ENCODE peak calls at places on chromosomes 7 and 10, in five cellular contexts. One of them, this sample, is unnamed.

GRCh38 chr10:129951841-129952240 is 12.2 kb downstream of the EBF3 start:
- DNase-seq in H9: no peak
- DNase-seq in H1: no peak
- DNase-seq in mesenchymal stem cell: no peak
- DNase-seq in trophoblast cell: no peak
- DNase-seq in this sample: no peak

GRCh38 chr7:28298870-28299484 is 113.3 kb upstream of the CREB5 start:
- DNase-seq in H9: peak
- DNase-seq in H1: peak
- DNase-seq in mesenchymal stem cell: peak
- DNase-seq in trophoblast cell: peak
- DNase-seq in this sample: peak

GRCh38 chr10:42594246-42594650 is 44.1 kb downstream of the ZNF33B start:
- DNase-seq in H9: no peak
- DNase-seq in H1: no peak
- DNase-seq in mesenchymal stem cell: peak
- DNase-seq in trophoblast cell: peak
- DNase-seq in this sample: no peak

GRCh38 chr7:129343099-129343700 is 91.0 kb upstream of the STRIP2 start:
- DNase-seq in H9: no peak
- DNase-seq in H1: no peak
- DNase-seq in mesenchymal stem cell: peak
- DNase-seq in trophoblast cell: peak
- DNase-seq in this sample: no peak

GRCh38 chr10:89042547-89042946 is 51.9 kb downstream of the FAS start:
- DNase-seq in H9: no peak
- DNase-seq in H1: no peak
- DNase-seq in mesenchymal stem cell: no peak
- DNase-seq in trophoblast cell: peak
- DNase-seq in this sample: no peak

GRCh38 chr10:74244807-74245206 is 93.8 kb downstream of the ADK start:
- DNase-seq in H9: no peak
- DNase-seq in H1: no peak
- DNase-seq in mesenchymal stem cell: no peak
- DNase-seq in trophoblast cell: no peak
- DNase-seq in this sample: no peak

GRCh38 chr10:76649723-76650127 is 987.9 kb downstream of the KCNMA1 start:
- DNase-seq in H9: no peak
- DNase-seq in H1: no peak
- DNase-seq in mesenchymal stem cell: peak
- DNase-seq in trophoblast cell: no peak
- DNase-seq in this sample: no peak

GRCh38 chr10:34235164-34235832 is 579.8 kb downstream of the PARD3 start:
- DNase-seq in H9: no peak
- DNase-seq in H1: no peak
- DNase-seq in mesenchymal stem cell: peak
- DNase-seq in trophoblast cell: no peak
- DNase-seq in this sample: no peak

GRCh38 chr10:101299211-101299610 is 54.8 kb upstream of the BTRC start:
- DNase-seq in H9: no peak
- DNase-seq in H1: no peak
- DNase-seq in mesenchymal stem cell: no peak
- DNase-seq in trophoblast cell: no peak
- DNase-seq in this sample: no peak

GRCh38 chr10:111522141-111522540 is 445.3 kb downstream of the ADRA2A start:
- DNase-seq in H9: no peak
- DNase-seq in H1: no peak
- DNase-seq in mesenchymal stem cell: no peak
- DNase-seq in trophoblast cell: no peak
- DNase-seq in this sample: no peak

GRCh38 chr10:62665771-62666170 is 138.7 kb upstream of the ADO start:
- DNase-seq in H9: no peak
- DNase-seq in H1: no peak
- DNase-seq in mesenchymal stem cell: no peak
- DNase-seq in trophoblast cell: no peak
- DNase-seq in this sample: no peak

GRCh38 chr7:103715376-103716110 is 269.5 kb upstream of the SLC26A5 start:
- DNase-seq in H9: no peak
- DNase-seq in H1: no peak
- DNase-seq in mesenchymal stem cell: no peak
- DNase-seq in trophoblast cell: no peak
- DNase-seq in this sample: no peak

GRCh38 chr7:28579571-28579970 is 167.3 kb downstream of the CREB5 start:
- DNase-seq in H9: no peak
- DNase-seq in H1: no peak
- DNase-seq in mesenchymal stem cell: peak
- DNase-seq in trophoblast cell: peak
- DNase-seq in this sample: no peak

GRCh38 chr10:87659571-87660483 is at the start of gene PAPSS2:
- DNase-seq in H9: peak
- DNase-seq in H1: peak
- DNase-seq in mesenchymal stem cell: peak
- DNase-seq in trophoblast cell: peak
- DNase-seq in this sample: peak

GRCh38 chr7:137276194-137276593 is 67.3 kb downstream of the PTN start:
- DNase-seq in H9: no peak
- DNase-seq in H1: no peak
- DNase-seq in mesenchymal stem cell: no peak
- DNase-seq in trophoblast cell: no peak
- DNase-seq in this sample: no peak

GRCh38 chr7:151851160-151851751 is 25.7 kb downstream of the PRKAG2 start:
- DNase-seq in H9: no peak
- DNase-seq in H1: no peak
- DNase-seq in mesenchymal stem cell: no peak
- DNase-seq in trophoblast cell: peak
- DNase-seq in this sample: no peak

GRCh38 chr10:87734987-87735827 is 75.5 kb downstream of the PAPSS2 start:
- DNase-seq in H9: peak
- DNase-seq in H1: peak
- DNase-seq in mesenchymal stem cell: peak
- DNase-seq in trophoblast cell: peak
- DNase-seq in this sample: peak

GRCh38 chr7:73903321-73904218 is 42.6 kb downstream of the TMEM270 start:
- DNase-seq in H9: peak
- DNase-seq in H1: no peak
- DNase-seq in mesenchymal stem cell: no peak
- DNase-seq in trophoblast cell: no peak
- DNase-seq in this sample: no peak

GRCh38 chr10:128739937-128740336 is 613.7 kb upstream of the MKI67 start:
- DNase-seq in H9: peak
- DNase-seq in H1: peak
- DNase-seq in mesenchymal stem cell: no peak
- DNase-seq in trophoblast cell: no peak
- DNase-seq in this sample: no peak

GRCh38 chr7:79292834-79293233 is 160.6 kb downstream of the MAGI2 start:
- DNase-seq in H9: no peak
- DNase-seq in H1: no peak
- DNase-seq in mesenchymal stem cell: no peak
- DNase-seq in trophoblast cell: no peak
- DNase-seq in this sample: no peak

GRCh38 chr7:130912086-130912909 is 178.3 kb upstream of the KLF14 start:
- DNase-seq in H9: no peak
- DNase-seq in H1: no peak
- DNase-seq in mesenchymal stem cell: peak
- DNase-seq in trophoblast cell: no peak
- DNase-seq in this sample: no peak

GRCh38 chr10:6694447-6695155 is 114.5 kb upstream of the PRKCQ start:
- DNase-seq in H9: no peak
- DNase-seq in H1: no peak
- DNase-seq in mesenchymal stem cell: peak
- DNase-seq in trophoblast cell: no peak
- DNase-seq in this sample: no peak

GRCh38 chr7:13077466-13077865 is 390.0 kb downstream of the ARL4A start:
- DNase-seq in H9: no peak
- DNase-seq in H1: no peak
- DNase-seq in mesenchymal stem cell: peak
- DNase-seq in trophoblast cell: peak
- DNase-seq in this sample: no peak

GRCh38 chr7:2100278-2101205 is 132.2 kb downstream of the MAD1L1 start:
- DNase-seq in H9: no peak
- DNase-seq in H1: no peak
- DNase-seq in mesenchymal stem cell: no peak
- DNase-seq in trophoblast cell: no peak
- DNase-seq in this sample: no peak

GRCh38 chr10:108852211-108852610 is 1071.1 kb downstream of the XPNPEP1 start:
- DNase-seq in H9: no peak
- DNase-seq in H1: no peak
- DNase-seq in mesenchymal stem cell: no peak
- DNase-seq in trophoblast cell: peak
- DNase-seq in this sample: no peak

GRCh38 chr7:52500796-52501195 is 534.6 kb upstream of the POM121L12 start:
- DNase-seq in H9: no peak
- DNase-seq in H1: no peak
- DNase-seq in mesenchymal stem cell: peak
- DNase-seq in trophoblast cell: no peak
- DNase-seq in this sample: no peak

GRCh38 chr10:23200586-23200985 is 8.5 kb downstream of the PTF1A start:
- DNase-seq in H9: no peak
- DNase-seq in H1: no peak
- DNase-seq in mesenchymal stem cell: no peak
- DNase-seq in trophoblast cell: no peak
- DNase-seq in this sample: no peak

GRCh38 chr7:1741751-1742554 is 71.9 kb downstream of the ELFN1 start:
- DNase-seq in H9: no peak
- DNase-seq in H1: no peak
- DNase-seq in mesenchymal stem cell: no peak
- DNase-seq in trophoblast cell: no peak
- DNase-seq in this sample: no peak

GRCh38 chr7:154914580-154915380 is 88.1 kb downstream of the PAXIP1 start:
- DNase-seq in H9: peak
- DNase-seq in H1: peak
- DNase-seq in mesenchymal stem cell: no peak
- DNase-seq in trophoblast cell: no peak
- DNase-seq in this sample: no peak

GRCh38 chr7:72539702-72540101 is 127.6 kb upstream of the CALN1 start:
- DNase-seq in H9: no peak
- DNase-seq in H1: no peak
- DNase-seq in mesenchymal stem cell: no peak
- DNase-seq in trophoblast cell: no peak
- DNase-seq in this sample: no peak
- H2BK12ac ChIP-seq in H9: no peak
- H2BK12ac ChIP-seq in H1: no peak
- H2BK12ac ChIP-seq in mesenchymal stem cell: no peak
- H2BK12ac ChIP-seq in trophoblast cell: no peak
- H2BK12ac ChIP-seq in this sample: no peak

GRCh38 chr10:119657725-119658124 is 6.5 kb downstream of the BAG3 start:
- DNase-seq in H9: no peak
- DNase-seq in H1: no peak
- DNase-seq in mesenchymal stem cell: peak
- DNase-seq in trophoblast cell: no peak
- DNase-seq in this sample: no peak

GRCh38 chr10:119659951-119660350 is 8.8 kb downstream of the BAG3 start:
- DNase-seq in H9: no peak
- DNase-seq in H1: no peak
- DNase-seq in mesenchymal stem cell: no peak
- DNase-seq in trophoblast cell: peak
- DNase-seq in this sample: no peak

GRCh38 chr10:119655566-119656001 is 4.4 kb downstream of the BAG3 start:
- DNase-seq in H9: no peak
- DNase-seq in H1: no peak
- DNase-seq in mesenchymal stem cell: peak
- DNase-seq in trophoblast cell: peak
- DNase-seq in this sample: no peak

GRCh38 chr10:119656760-119657159 is 5.6 kb downstream of the BAG3 start:
- DNase-seq in H9: no peak
- DNase-seq in H1: no peak
- DNase-seq in mesenchymal stem cell: no peak
- DNase-seq in trophoblast cell: no peak
- DNase-seq in this sample: no peak

DNA sequence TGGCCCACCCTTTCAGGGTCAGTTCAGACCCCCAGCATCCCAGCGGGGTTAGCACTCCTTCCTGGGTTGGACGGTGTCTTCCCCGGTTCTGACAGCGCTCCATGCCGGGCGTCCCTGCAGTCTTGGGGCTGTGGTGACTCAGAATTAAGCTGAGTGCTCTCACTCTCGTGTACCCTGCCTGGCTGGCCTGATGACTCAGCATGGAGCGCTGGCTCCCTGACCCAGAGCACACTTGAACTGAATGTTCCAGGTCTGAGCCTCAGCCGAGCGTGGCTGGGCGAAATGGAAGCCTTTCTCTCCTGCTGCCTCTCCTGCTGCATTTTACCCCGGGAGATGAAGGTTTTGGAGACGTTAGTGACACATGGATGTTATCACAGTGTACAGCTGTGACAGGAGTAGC is 7.1 kb downstream of the BAG3 start:
- DNase-seq in H9: peak
- DNase-seq in H1: no peak
- DNase-seq in mesenchymal stem cell: peak
- DNase-seq in trophoblast cell: peak
- DNase-seq in this sample: no peak
- H2BK5ac ChIP-seq in H9: no peak
- H2BK5ac ChIP-seq in H1: peak
- H2BK5ac ChIP-seq in mesenchymal stem cell: no peak
- H2BK5ac ChIP-seq in trophoblast cell: peak
- H2BK5ac ChIP-seq in this sample: no peak

DNA sequence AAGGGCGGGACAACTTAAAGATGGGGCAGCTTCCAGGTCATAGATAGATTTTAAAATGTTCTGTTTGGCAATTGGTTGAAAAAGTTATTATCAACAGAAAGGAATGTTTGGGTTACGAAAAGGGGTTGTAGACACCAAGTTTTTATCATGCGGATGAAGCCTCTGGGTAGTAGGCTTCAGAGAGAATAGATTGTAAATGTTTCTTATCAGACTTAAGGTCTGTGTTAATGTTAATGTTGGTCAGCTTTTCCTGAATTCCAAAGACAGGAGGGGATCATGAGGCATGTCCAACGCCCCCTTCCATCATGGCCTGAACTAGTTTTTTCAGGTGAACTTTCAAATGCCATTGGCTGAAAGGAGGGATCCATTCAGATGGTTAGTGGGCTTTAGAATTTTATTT is 84.2 kb upstream of the KIF5B start:
- DNase-seq in H9: no peak
- DNase-seq in H1: no peak
- DNase-seq in mesenchymal stem cell: no peak
- DNase-seq in trophoblast cell: no peak
- DNase-seq in this sample: no peak
- H2AK5ac ChIP-seq in H9: no peak
- H2AK5ac ChIP-seq in H1: no peak
- H2AK5ac ChIP-seq in mesenchymal stem cell: peak
- H2AK5ac ChIP-seq in trophoblast cell: no peak
- H2AK5ac ChIP-seq in this sample: no peak

GRCh38 chr10:61065010-61065409 is 121.0 kb upstream of the RHOBTB1 start:
- DNase-seq in H9: no peak
- DNase-seq in H1: no peak
- DNase-seq in mesenchymal stem cell: no peak
- DNase-seq in trophoblast cell: peak
- DNase-seq in this sample: no peak

GRCh38 chr10:61064356-61064755 is 120.4 kb upstream of the RHOBTB1 start:
- DNase-seq in H9: no peak
- DNase-seq in H1: no peak
- DNase-seq in mesenchymal stem cell: no peak
- DNase-seq in trophoblast cell: peak
- DNase-seq in this sample: no peak

GRCh38 chr10:61059636-61060035 is 115.7 kb upstream of the RHOBTB1 start:
- DNase-seq in H9: no peak
- DNase-seq in H1: no peak
- DNase-seq in mesenchymal stem cell: no peak
- DNase-seq in trophoblast cell: no peak
- DNase-seq in this sample: no peak

GRCh38 chr10:61063911-61064310 is 119.9 kb upstream of the RHOBTB1 start:
- DNase-seq in H9: no peak
- DNase-seq in H1: no peak
- DNase-seq in mesenchymal stem cell: no peak
- DNase-seq in trophoblast cell: no peak
- DNase-seq in this sample: no peak

GRCh38 chr10:61063035-61063434 is 119.0 kb upstream of the RHOBTB1 start:
- DNase-seq in H9: no peak
- DNase-seq in H1: no peak
- DNase-seq in mesenchymal stem cell: no peak
- DNase-seq in trophoblast cell: no peak
- DNase-seq in this sample: no peak
- H2BK12ac ChIP-seq in H9: no peak
- H2BK12ac ChIP-seq in H1: no peak
- H2BK12ac ChIP-seq in mesenchymal stem cell: no peak
- H2BK12ac ChIP-seq in trophoblast cell: no peak
- H2BK12ac ChIP-seq in this sample: no peak